ENCODE peak calls at places on chromosomes 5 and 9, in eight cellular contexts. E, C, Q, P, W, J, A and X are unnamed samples.

GRCh38 chr9:86732514-86732913 is 214.8 kb downstream of the GAS1 start:
- DNase-seq in E (no peak), C (no peak), Q (no peak), P (peak), W (no peak), J (peak), A (no peak), X (no peak)

GRCh38 chr5:54274944-54275343 is 35.4 kb downstream of the ARL15 start:
- DNase-seq in E (no peak), C (no peak), Q (no peak), P (no peak), W (no peak), J (no peak), A (no peak), X (no peak)

GRCh38 chr9:137422668-137423000 is 328 bp downstream of the EXD3 start:
- DNase-seq in E (no peak), C (no peak), Q (peak), P (no peak), W (no peak), J (no peak), A (no peak), X (no peak)

GRCh38 chr5:177023247-177023703 is 779 bp downstream of the ZNF346 start:
- DNase-seq in E (no peak), C (no peak), Q (no peak), P (no peak), W (no peak), J (peak), A (no peak), X (no peak)

GRCh38 chr9:120900821-120901220 is 23.8 kb upstream of the PHF19 start:
- DNase-seq in E (no peak), C (no peak), Q (no peak), P (no peak), W (no peak), J (no peak), A (no peak), X (no peak)

GRCh38 chr5:102937916-102938315 is 182.0 kb downstream of the GIN1 start:
- DNase-seq in E (no peak), C (no peak), Q (no peak), P (no peak), W (no peak), J (peak), A (no peak), X (no peak)

GRCh38 chr9:126151671-126152050 is 175.0 kb upstream of the MVB12B start:
- DNase-seq in E (no peak), C (no peak), Q (no peak), P (no peak), W (no peak), J (no peak), A (peak), X (no peak)

GRCh38 chr9:135135927-135136311 is 48.5 kb downstream of the OLFM1 start:
- DNase-seq in E (no peak), C (no peak), Q (no peak), P (no peak), W (no peak), J (no peak), A (no peak), X (no peak)

GRCh38 chr9:23444658-23445057 is 381.4 kb downstream of the ELAVL2 start:
- DNase-seq in E (no peak), C (no peak), Q (no peak), P (no peak), W (no peak), J (no peak), A (no peak), X (no peak)

GRCh38 chr9:78131969-78132687 is 100.5 kb upstream of the GNAQ start:
- DNase-seq in E (no peak), C (no peak), Q (no peak), P (no peak), W (no peak), J (peak), A (no peak), X (no peak)

GRCh38 chr9:22084336-22085035 is 75.4 kb upstream of the CDKN2B start:
- DNase-seq in E (no peak), C (no peak), Q (no peak), P (peak), W (no peak), J (peak), A (no peak), X (no peak)

GRCh38 chr5:166356096-166356495 is 1935.3 kb upstream of the WWC1 start:
- DNase-seq in E (no peak), C (no peak), Q (no peak), P (no peak), W (no peak), J (no peak), A (no peak), X (no peak)

GRCh38 chr5:69212022-69212421 is 22.6 kb downstream of the CENPH start:
- DNase-seq in E (no peak), C (no peak), Q (no peak), P (no peak), W (no peak), J (no peak), A (no peak), X (no peak)

GRCh38 chr9:116550728-116551436 is 136.2 kb upstream of the TRIM32 start:
- DNase-seq in E (no peak), C (no peak), Q (no peak), P (peak), W (no peak), J (peak), A (no peak), X (no peak)

GRCh38 chr9:98108540-98109031 is 10.4 kb downstream of the TRIM14 start:
- DNase-seq in E (peak), C (no peak), Q (peak), P (no peak), W (no peak), J (no peak), A (peak), X (no peak)

GRCh38 chr5:173835131-173835530 is 53.0 kb upstream of the CPEB4 start:
- DNase-seq in E (no peak), C (no peak), Q (no peak), P (no peak), W (no peak), J (no peak), A (no peak), X (no peak)

GRCh38 chr5:141703133-141703561 is 21.1 kb upstream of the ARAP3 start:
- DNase-seq in E (no peak), C (no peak), Q (no peak), P (no peak), W (no peak), J (peak), A (no peak), X (no peak)

GRCh38 chr9:104905931-104906330 is 22.0 kb downstream of the ABCA1 start:
- DNase-seq in E (no peak), C (no peak), Q (no peak), P (no peak), W (no peak), J (no peak), A (no peak), X (no peak)

GRCh38 chr5:111116550-111116949 is 24.4 kb downstream of the WDR36 start:
- DNase-seq in E (no peak), C (no peak), Q (no peak), P (no peak), W (no peak), J (no peak), A (no peak), X (no peak)

GRCh38 chr5:92561362-92562006 is 1019.5 kb downstream of the NR2F1-AS1 start:
- DNase-seq in E (no peak), C (no peak), Q (no peak), P (no peak), W (no peak), J (no peak), A (no peak), X (no peak)

GRCh38 chr9:98536542-98537173 is 172.1 kb downstream of the GABBR2 start:
- DNase-seq in E (no peak), C (no peak), Q (no peak), P (no peak), W (no peak), J (no peak), A (peak), X (no peak)

GRCh38 chr5:156819967-156820581 is 30.0 kb upstream of the PPP1R2B start:
- DNase-seq in E (no peak), C (no peak), Q (no peak), P (no peak), W (no peak), J (no peak), A (no peak), X (no peak)

GRCh38 chr9:72539824-72540347 is 18.5 kb downstream of the TMC1 start:
- DNase-seq in E (no peak), C (no peak), Q (no peak), P (no peak), W (no peak), J (no peak), A (no peak), X (no peak)

GRCh38 chr5:29588276-29588675 is 1605.2 kb upstream of the CDH6 start:
- DNase-seq in E (no peak), C (no peak), Q (no peak), P (no peak), W (no peak), J (no peak), A (no peak), X (no peak)

GRCh38 chr5:122683631-122684030 is 91.2 kb upstream of the SNX2 start:
- DNase-seq in E (no peak), C (no peak), Q (no peak), P (no peak), W (no peak), J (no peak), A (no peak), X (no peak)

GRCh38 chr9:85713897-85714296 is 27.9 kb downstream of the AGTPBP1 start:
- DNase-seq in E (no peak), C (no peak), Q (no peak), P (no peak), W (no peak), J (no peak), A (no peak), X (no peak)

GRCh38 chr9:36720043-36720442 is 147.3 kb downstream of the MELK start:
- DNase-seq in E (no peak), C (no peak), Q (no peak), P (no peak), W (no peak), J (no peak), A (no peak), X (no peak)

GRCh38 chr5:131436081-131436480 is 172.2 kb downstream of the CDC42SE2 start:
- DNase-seq in E (no peak), C (no peak), Q (no peak), P (no peak), W (no peak), J (no peak), A (no peak), X (no peak)

GRCh38 chr5:97501286-97501964 is 318.4 kb upstream of the RIOK2 start:
- DNase-seq in E (no peak), C (peak), Q (no peak), P (no peak), W (no peak), J (peak), A (no peak), X (no peak)

GRCh38 chr9:35563791-35564197 is 41.3 kb upstream of the TESK1 start:
- DNase-seq in E (no peak), C (no peak), Q (no peak), P (no peak), W (peak), J (peak), A (no peak), X (no peak)

GRCh38 chr9:130264414-130265350 is 878 bp upstream of the HMCN2 start:
- DNase-seq in E (no peak), C (no peak), Q (no peak), P (no peak), W (no peak), J (no peak), A (no peak), X (no peak)

GRCh38 chr5:116453920-116454319 is 120.7 kb downstream of the SEMA6A start:
- DNase-seq in E (no peak), C (peak), Q (no peak), P (no peak), W (no peak), J (no peak), A (no peak), X (no peak)

GRCh38 chr5:82057051-82057450 is 85.2 kb downstream of the ATG10 start:
- DNase-seq in E (no peak), C (no peak), Q (no peak), P (no peak), W (no peak), J (peak), A (no peak), X (no peak)

GRCh38 chr9:131153585-131153984 is 28.2 kb downstream of the NUP214 start:
- DNase-seq in E (no peak), C (no peak), Q (no peak), P (no peak), W (no peak), J (no peak), A (no peak), X (no peak)

GRCh38 chr5:125587631-125588030 is 835.6 kb upstream of the GRAMD2B start:
- DNase-seq in E (no peak), C (no peak), Q (no peak), P (no peak), W (no peak), J (peak), A (no peak), X (no peak)

GRCh38 chr5:88480766-88481499 is 212.3 kb upstream of the TMEM161B start:
- DNase-seq in E (no peak), C (no peak), Q (no peak), P (no peak), W (no peak), J (peak), A (no peak), X (no peak)

GRCh38 chr5:67395790-67396418 is 199.3 kb upstream of the CD180 start:
- DNase-seq in E (no peak), C (no peak), Q (no peak), P (no peak), W (no peak), J (no peak), A (no peak), X (no peak)

GRCh38 chr9:88041447-88041846 is 67.1 kb upstream of the CDK20 start:
- DNase-seq in E (no peak), C (no peak), Q (no peak), P (no peak), W (no peak), J (no peak), A (no peak), X (no peak)

GRCh38 chr5:124061663-124062062 is 549.7 kb downstream of the CSNK1G3 start:
- DNase-seq in E (no peak), C (no peak), Q (no peak), P (peak), W (no peak), J (peak), A (no peak), X (no peak)